ENCODE peak calls at places on chromosomes 1 and 21, in four cellular contexts. One of them, this sample, is unnamed. For H3K36me3 and H3K9me3, the result is how much of the 10 kb centered on the place peaks cover.

GRCh38 chr1:15681346-15682290 is 2.5 kb upstream of the PLEKHM2 start:
- DNase-seq in ovary: no peak
- DNase-seq in aorta: no peak
- DNase-seq in Peyer's patch: no peak
- DNase-seq in this sample: no peak

GRCh38 chr1:119379117-119379516 is 10.5 kb downstream of the HAO2 start:
- DNase-seq in ovary: no peak
- DNase-seq in aorta: no peak
- DNase-seq in Peyer's patch: no peak
- DNase-seq in this sample: no peak

GRCh38 chr1:226912587-226913176 is 27.4 kb upstream of the COQ8A start:
- DNase-seq in ovary: peak
- DNase-seq in aorta: no peak
- DNase-seq in Peyer's patch: peak
- DNase-seq in this sample: no peak

GRCh38 chr1:3409737-3410434 is 44.6 kb upstream of the ARHGEF16 start:
- DNase-seq in ovary: peak
- DNase-seq in aorta: peak
- DNase-seq in Peyer's patch: peak
- DNase-seq in this sample: no peak

GRCh38 chr21:43917515-43918384 is 52.7 kb downstream of the AGPAT3 start:
- DNase-seq in ovary: no peak
- DNase-seq in aorta: peak
- DNase-seq in Peyer's patch: no peak
- DNase-seq in this sample: no peak

GRCh38 chr1:205595861-205596260 is 36.0 kb downstream of the ELK4 start:
- DNase-seq in ovary: no peak
- DNase-seq in aorta: no peak
- DNase-seq in Peyer's patch: peak
- DNase-seq in this sample: no peak

GRCh38 chr1:110203021-110203661 is 7.0 kb upstream of the KCNC4 start:
- DNase-seq in ovary: no peak
- DNase-seq in aorta: no peak
- DNase-seq in Peyer's patch: peak
- DNase-seq in this sample: peak

GRCh38 chr1:4253918-4254317 is 353.8 kb upstream of the C1orf174 start:
- DNase-seq in ovary: no peak
- DNase-seq in aorta: no peak
- DNase-seq in Peyer's patch: no peak
- DNase-seq in this sample: no peak

GRCh38 chr1:39213511-39214002 is 9.1 kb downstream of the MACF1 start:
- DNase-seq in ovary: no peak
- DNase-seq in aorta: no peak
- DNase-seq in Peyer's patch: no peak
- DNase-seq in this sample: no peak

DNA sequence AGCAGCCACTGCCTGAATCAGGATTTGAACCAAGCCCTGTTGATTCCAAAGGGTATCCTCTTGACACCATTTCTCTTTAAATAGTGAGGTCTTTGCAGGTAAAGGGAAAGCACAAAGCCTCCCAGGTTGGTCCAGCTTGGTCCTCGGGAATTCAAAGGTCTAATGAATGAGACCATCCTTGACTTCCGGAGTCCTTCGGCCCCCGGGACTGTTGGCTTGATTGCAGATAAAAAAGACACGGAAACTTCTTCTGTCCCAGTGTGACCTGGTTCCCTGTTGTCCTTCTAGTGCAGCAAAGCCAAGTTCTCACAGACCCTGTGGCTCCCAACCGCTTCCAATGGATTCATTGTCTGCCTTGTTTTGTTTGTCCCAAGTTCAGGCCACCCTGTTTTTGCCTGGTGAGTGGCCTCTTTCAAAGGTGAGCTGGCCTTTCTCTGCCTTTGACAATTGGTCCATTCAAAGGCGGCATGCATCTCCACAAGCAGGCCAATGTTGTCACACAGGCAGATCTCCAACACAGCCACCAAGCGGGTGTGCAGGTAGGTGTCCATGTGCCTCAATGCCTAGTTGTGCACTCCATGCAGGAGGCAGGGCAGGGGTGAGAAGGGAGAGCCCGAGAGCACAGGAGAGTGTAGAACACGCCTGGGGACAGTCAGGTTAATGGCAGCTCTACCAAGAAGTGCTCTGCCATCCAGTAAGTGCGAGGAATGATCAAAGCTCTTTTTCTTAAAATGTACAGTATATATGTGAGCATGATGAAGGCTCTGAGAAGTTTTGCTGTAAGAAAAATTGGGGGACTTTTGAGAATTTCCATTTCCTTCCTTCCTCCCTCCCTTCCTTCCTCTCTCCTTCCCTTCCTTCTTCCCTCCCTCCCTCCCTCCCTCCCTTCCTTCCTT is 82.1 kb upstream of the ZBTB40 start:
- DNase-seq in ovary: no peak
- DNase-seq in aorta: no peak
- DNase-seq in Peyer's patch: no peak
- DNase-seq in this sample: no peak
- H3K4me3 ChIP-seq in ovary: no peak
- H3K4me3 ChIP-seq in aorta: no peak
- H3K4me3 ChIP-seq in Peyer's patch: no peak
- H3K4me3 ChIP-seq in this sample: no peak

DNA sequence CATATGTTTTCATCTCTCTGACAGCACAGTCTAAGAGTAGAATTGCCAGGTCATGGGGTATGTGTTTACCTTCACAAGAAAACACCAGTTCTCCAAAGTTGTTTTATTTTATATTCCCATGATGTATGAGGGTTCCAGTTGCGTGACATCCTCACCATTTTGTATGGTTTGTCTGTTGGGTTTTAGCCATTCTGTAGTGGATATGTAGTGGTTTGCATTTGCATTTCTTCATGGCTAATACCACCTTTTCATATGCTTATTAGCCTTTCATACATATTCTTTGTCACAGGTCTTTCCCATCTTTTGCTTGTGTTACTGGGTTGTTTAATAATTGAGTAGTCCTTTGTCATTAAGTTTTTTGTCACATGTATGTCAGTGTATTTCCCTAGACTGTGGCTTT is 132.1 kb downstream of the DYRK1A start:
- DNase-seq in ovary: no peak
- DNase-seq in aorta: no peak
- DNase-seq in Peyer's patch: no peak
- DNase-seq in this sample: no peak
- H3K36me3 ChIP-seq in ovary: under half
- H3K36me3 ChIP-seq in aorta: under half
- H3K36me3 ChIP-seq in Peyer's patch: under half
- H3K36me3 ChIP-seq in this sample: under half

GRCh38 chr1:248686815-248687214 is 15.8 kb downstream of the OR14I1 start:
- DNase-seq in ovary: no peak
- DNase-seq in aorta: no peak
- DNase-seq in Peyer's patch: peak
- DNase-seq in this sample: no peak
- H3K9me3 ChIP-seq in ovary: under half
- H3K9me3 ChIP-seq in aorta: under half
- H3K9me3 ChIP-seq in Peyer's patch: under half
- H3K9me3 ChIP-seq in this sample: under half

DNA sequence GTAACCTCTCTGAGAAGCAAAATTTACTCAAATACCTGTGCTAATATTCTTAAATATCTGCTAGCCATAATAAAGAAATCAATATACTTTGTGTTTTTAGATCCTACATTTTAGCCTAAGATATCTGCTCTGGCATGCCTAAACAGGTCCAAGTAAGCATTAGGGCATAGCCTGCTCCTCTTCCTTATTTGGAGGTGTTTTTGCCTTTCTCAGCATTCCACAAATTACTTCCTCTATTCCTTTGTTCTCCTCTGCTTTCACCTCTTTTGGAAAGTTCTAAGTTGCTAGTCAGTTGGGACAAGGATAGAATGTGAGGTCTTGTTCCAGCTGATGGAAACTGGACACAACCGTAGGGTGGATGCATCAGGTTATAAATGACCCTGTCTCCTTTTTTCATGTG is 7.2 kb upstream of the OR10X1 start:
- DNase-seq in ovary: no peak
- DNase-seq in aorta: no peak
- DNase-seq in Peyer's patch: no peak
- DNase-seq in this sample: no peak
- H3K4me3 ChIP-seq in ovary: no peak
- H3K4me3 ChIP-seq in aorta: no peak
- H3K4me3 ChIP-seq in Peyer's patch: no peak
- H3K4me3 ChIP-seq in this sample: no peak

DNA sequence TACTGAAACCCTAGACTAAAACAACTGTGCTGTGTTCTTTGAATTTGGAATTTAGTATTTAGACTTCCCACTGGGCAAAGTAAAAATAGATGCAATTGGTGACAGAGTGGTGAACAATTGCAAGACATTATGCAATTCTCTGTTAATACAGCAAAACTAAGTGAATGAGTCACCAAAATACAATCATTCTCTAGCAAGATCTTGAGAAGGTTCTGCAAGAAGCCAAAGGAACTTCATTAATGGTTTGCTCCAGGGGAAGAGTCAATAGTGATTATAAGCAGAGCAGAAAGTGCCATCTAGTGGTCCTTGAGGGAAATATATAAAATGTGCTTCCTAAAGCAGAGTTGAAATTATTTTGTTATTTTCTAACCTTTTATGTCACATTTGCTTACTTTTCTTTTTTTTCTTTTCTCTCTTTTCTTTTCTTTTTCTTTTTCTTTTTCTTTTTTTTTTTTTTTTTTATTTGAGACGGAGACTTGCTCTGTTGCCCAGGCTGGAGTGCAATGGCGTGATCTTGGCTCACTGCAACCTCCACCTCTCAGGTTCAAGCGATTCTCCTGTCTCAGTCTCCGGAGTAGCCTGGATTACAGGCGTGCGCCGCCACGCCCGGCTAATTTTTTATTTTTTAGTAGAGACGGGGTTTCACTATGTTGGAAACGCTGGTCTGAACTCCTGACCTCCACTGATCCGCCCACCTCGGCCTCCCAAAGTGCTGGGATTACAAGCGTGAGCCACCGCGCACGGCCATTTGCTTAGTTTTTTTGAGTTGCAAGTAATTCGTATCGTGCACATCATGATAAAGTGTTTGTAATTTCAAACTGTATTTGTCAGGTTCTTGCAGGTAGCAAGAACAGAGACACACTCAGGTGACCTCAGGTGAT is 99.2 kb downstream of the CTH start:
- DNase-seq in ovary: peak
- DNase-seq in aorta: no peak
- DNase-seq in Peyer's patch: no peak
- DNase-seq in this sample: no peak
- H3K36me3 ChIP-seq in ovary: under half
- H3K36me3 ChIP-seq in aorta: under half
- H3K36me3 ChIP-seq in Peyer's patch: under half
- H3K36me3 ChIP-seq in this sample: under half

DNA sequence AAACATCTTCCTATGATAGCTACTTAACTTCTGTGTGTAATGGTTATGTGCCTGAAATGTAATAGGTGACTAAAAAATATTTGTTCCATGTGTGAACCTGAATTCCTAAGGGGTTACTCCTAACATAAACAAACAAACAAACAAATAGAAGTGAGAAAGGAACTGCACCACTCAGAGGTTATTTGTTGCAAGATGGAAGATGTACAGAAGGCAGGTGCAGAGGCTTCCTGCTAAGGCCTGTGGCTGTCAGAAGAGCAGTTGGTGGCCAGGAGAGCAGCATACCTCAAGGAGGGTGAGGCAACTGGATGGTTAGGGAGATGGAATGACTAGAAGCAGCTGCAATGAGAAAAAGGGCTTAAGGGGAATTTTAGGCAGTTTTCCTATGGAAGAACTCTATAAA is 940.6 kb downstream of the TTLL7 start:
- DNase-seq in ovary: no peak
- DNase-seq in aorta: no peak
- DNase-seq in Peyer's patch: no peak
- DNase-seq in this sample: no peak
- H3K9me3 ChIP-seq in ovary: under half
- H3K9me3 ChIP-seq in aorta: under half
- H3K9me3 ChIP-seq in Peyer's patch: under half
- H3K9me3 ChIP-seq in this sample: under half

GRCh38 chr1:1344672-1345361 is 4.4 kb downstream of the DVL1 start:
- DNase-seq in ovary: no peak
- DNase-seq in aorta: no peak
- DNase-seq in Peyer's patch: peak
- DNase-seq in this sample: peak
- H3K4me3 ChIP-seq in ovary: no peak
- H3K4me3 ChIP-seq in aorta: no peak
- H3K4me3 ChIP-seq in Peyer's patch: no peak
- H3K4me3 ChIP-seq in this sample: no peak

DNA sequence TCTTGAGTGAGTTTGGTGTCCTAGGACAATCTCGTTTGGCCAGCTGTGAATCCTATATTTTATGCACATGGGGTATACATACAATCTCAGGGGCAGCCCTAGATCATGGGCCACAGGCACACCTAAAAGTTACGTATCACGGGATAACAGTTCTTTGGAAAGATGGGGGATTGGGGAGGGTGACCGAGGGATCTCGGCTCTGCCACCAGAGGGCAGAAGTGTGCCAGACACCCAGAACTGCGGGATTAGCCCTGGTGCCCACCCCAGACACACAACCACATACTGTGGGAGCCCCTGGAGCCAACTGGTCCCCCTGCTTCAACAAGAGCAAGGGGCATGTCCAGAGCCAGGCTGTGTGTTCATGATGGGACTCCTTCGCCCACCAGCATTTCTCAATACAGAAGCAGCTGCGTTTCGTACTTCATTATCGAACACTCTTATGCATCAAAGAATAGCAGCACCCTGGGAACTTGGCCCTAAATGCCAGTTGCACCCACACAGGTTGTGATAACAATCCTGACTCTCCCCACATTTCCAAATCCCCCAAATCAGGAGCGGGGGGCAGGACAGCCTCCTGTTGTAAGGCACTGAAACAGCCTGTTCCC is 37.4 kb downstream of the TMCO4 start:
- DNase-seq in ovary: peak
- DNase-seq in aorta: no peak
- DNase-seq in Peyer's patch: no peak
- DNase-seq in this sample: no peak
- H3K36me3 ChIP-seq in ovary: under half
- H3K36me3 ChIP-seq in aorta: under half
- H3K36me3 ChIP-seq in Peyer's patch: under half
- H3K36me3 ChIP-seq in this sample: under half